ENCODE peak calls at places on chromosomes 5 and 9, in nine cellular contexts. O is OCI-LY7, B is H9, F is GM12878, M is hepatocyte, L is IMR-90, P is PC-3, R is HepG2, U is mammary epithelial cell. A is an unnamed sample.
A peak's percentile ranks its signal among the peaks of the same experiment; 100 is the strongest.

GRCh38 chr9:68653141-68653595 is 51.9 kb upstream of the PIP5K1B start:
- DNase-seq in O (no peak), B (no peak), F (peak; percentile 72), M (no peak), L (no peak), P (no peak), R (no peak), U (no peak), A (no peak)

GRCh38 chr5:155066886-155067595 is 53.5 kb downstream of the KIF4B start:
- DNase-seq in O (no peak), B (no peak), F (no peak), M (no peak), L (no peak), P (no peak), R (no peak), U (no peak), A (no peak)

GRCh38 chr5:109921735-109922395 is 232.1 kb downstream of the MAN2A1 start:
- DNase-seq in O (peak; percentile 93), B (no peak), F (no peak), M (no peak), L (no peak), P (no peak), R (no peak), U (no peak), A (peak; percentile 32)

GRCh38 chr5:58410441-58410840 is 49.4 kb downstream of the PLK2 start:
- DNase-seq in O (no peak), B (no peak), F (no peak), M (peak; percentile 48), L (peak; percentile 95), P (peak; percentile 49), R (no peak), U (peak; percentile 93), A (peak; percentile 78)

GRCh38 chr9:92943062-92943616 is 4.2 kb upstream of the FGD3 start:
- DNase-seq in O (no peak), B (no peak), F (no peak), M (no peak), L (no peak), P (no peak), R (no peak), U (no peak), A (no peak)

GRCh38 chr5:156170351-156170961 is 156.5 kb upstream of the SGCD start:
- DNase-seq in O (no peak), B (no peak), F (no peak), M (no peak), L (no peak), P (no peak), R (no peak), U (no peak), A (no peak)

GRCh38 chr9:134525841-134526797 is 115.5 kb upstream of the COL5A1 start:
- DNase-seq in O (no peak), B (no peak), F (no peak), M (no peak), L (no peak), P (no peak), R (no peak), U (no peak), A (no peak)

GRCh38 chr5:17096975-17097695 is 120.3 kb upstream of the BASP1 start:
- DNase-seq in O (no peak), B (no peak), F (no peak), M (peak; percentile 25), L (no peak), P (no peak), R (no peak), U (peak; percentile 33), A (no peak)

GRCh38 chr5:58462623-58463230 is 2.8 kb upstream of the PLK2 start:
- DNase-seq in O (peak; percentile 42), B (no peak), F (no peak), M (peak; percentile 68), L (peak; percentile 72), P (peak; percentile 74), R (peak; percentile 65), U (peak; percentile 63), A (peak; percentile 80)

GRCh38 chr9:129421371-129421770 is 199.5 kb downstream of the C9orf50 start:
- DNase-seq in O (no peak), B (no peak), F (no peak), M (no peak), L (no peak), P (no peak), R (no peak), U (no peak), A (no peak)

GRCh38 chr5:116865651-116866050 is 291.0 kb upstream of the SEMA6A start:
- DNase-seq in O (no peak), B (peak; percentile 47), F (no peak), M (no peak), L (no peak), P (no peak), R (no peak), U (no peak), A (no peak)

GRCh38 chr5:138603521-138603920 is 28.3 kb upstream of the HSPA9 start:
- DNase-seq in O (no peak), B (no peak), F (peak; percentile 58), M (peak; percentile 39), L (peak; percentile 67), P (no peak), R (no peak), U (peak; percentile 81), A (no peak)

GRCh38 chr9:100686420-100686819 is 108.5 kb downstream of the CAVIN4 start:
- DNase-seq in O (no peak), B (no peak), F (no peak), M (no peak), L (no peak), P (no peak), R (no peak), U (no peak), A (no peak)

GRCh38 chr9:133374612-133375115 is 1.2 kb downstream of the SURF4 start:
- DNase-seq in O (no peak), B (no peak), F (no peak), M (no peak), L (peak; percentile 68), P (no peak), R (no peak), U (peak; percentile 30), A (peak; percentile 60)

GRCh38 chr9:106670418-106670817 is 192.5 kb upstream of the ZNF462 start:
- DNase-seq in O (no peak), B (no peak), F (no peak), M (no peak), L (no peak), P (no peak), R (no peak), U (no peak), A (no peak)

GRCh38 chr5:159658266-159658665 is 258.0 kb upstream of the ADRA1B start:
- DNase-seq in O (no peak), B (no peak), F (no peak), M (no peak), L (no peak), P (no peak), R (no peak), U (no peak), A (no peak)

GRCh38 chr5:126658526-126658925 is 57.8 kb downstream of the PHAX start:
- DNase-seq in O (no peak), B (no peak), F (no peak), M (peak; percentile 10), L (no peak), P (no peak), R (no peak), U (no peak), A (no peak)

GRCh38 chr5:76610196-76610595 is 13.0 kb downstream of the F2RL2 start:
- DNase-seq in O (no peak), B (no peak), F (no peak), M (no peak), L (no peak), P (no peak), R (no peak), U (peak; percentile 17), A (peak; percentile 36)

GRCh38 chr5:93899026-93899600 is 157.7 kb upstream of the POU5F2 start:
- DNase-seq in O (peak; percentile 18), B (no peak), F (no peak), M (no peak), L (no peak), P (peak; percentile 52), R (no peak), U (no peak), A (no peak)

GRCh38 chr5:39175273-39175955 is 43.9 kb downstream of the FYB1 start:
- DNase-seq in O (no peak), B (no peak), F (no peak), M (no peak), L (no peak), P (no peak), R (no peak), U (no peak), A (no peak)

GRCh38 chr5:131265318-131265803 is 1.5 kb downstream of the CDC42SE2 start:
- DNase-seq in O (peak; percentile 72), B (no peak), F (no peak), M (peak; percentile 46), L (peak; percentile 38), P (peak; percentile 54), R (peak; percentile 60), U (no peak), A (peak; percentile 23)
- H4K20me1 ChIP-seq in O (no peaks in the 10 kb centered on the region), B (no peaks in the 10 kb centered on the region), F (no peaks in the 10 kb centered on the region), M (peaks cover 8% of the 10 kb centered on the region), L (peaks cover 4% of the 10 kb centered on the region), P (peaks cover 4% of the 10 kb centered on the region), R (no peaks in the 10 kb centered on the region), U (no peaks in the 10 kb centered on the region), A (no peaks in the 10 kb centered on the region)

GRCh38 chr5:150024241-150024984 is 23.9 kb downstream of the HMGXB3 start:
- DNase-seq in O (no peak), B (no peak), F (no peak), M (no peak), L (peak; percentile 25), P (no peak), R (no peak), U (peak; percentile 24), A (no peak)
- TF ChIP-seq CTCF in O (no peak), B (no peak), F (no peak), M (peak; percentile 16), L (peak; percentile 28), P (no peak), R (peak; percentile 41), U (no peak), A (no peak)

GRCh38 chr9:110130791-110131416 is 77.1 kb downstream of the C9orf152 start:
- DNase-seq in O (no peak), B (no peak), F (no peak), M (no peak), L (no peak), P (no peak), R (no peak), U (no peak), A (no peak)
- H4K20me1 ChIP-seq in O (no peaks in the 10 kb centered on the region), B (no peaks in the 10 kb centered on the region), F (no peaks in the 10 kb centered on the region), M (peaks cover 2% of the 10 kb centered on the region), L (peaks cover 94% of the 10 kb centered on the region), P (peaks cover 23% of the 10 kb centered on the region), R (peaks cover 14% of the 10 kb centered on the region), U (no peaks in the 10 kb centered on the region), A (peaks cover 3% of the 10 kb centered on the region)

GRCh38 chr9:77793909-77794308 is 145.8 kb upstream of the GNA14 start:
- DNase-seq in O (no peak), B (no peak), F (no peak), M (no peak), L (peak; percentile 7), P (peak; percentile 62), R (no peak), U (peak; percentile 62), A (peak; percentile 51)
- TF ChIP-seq CTCF in O (no peak), B (no peak), F (no peak), M (no peak), L (peak; percentile 22), P (no peak), R (no peak), U (peak; percentile 20), A (no peak)

DNA sequence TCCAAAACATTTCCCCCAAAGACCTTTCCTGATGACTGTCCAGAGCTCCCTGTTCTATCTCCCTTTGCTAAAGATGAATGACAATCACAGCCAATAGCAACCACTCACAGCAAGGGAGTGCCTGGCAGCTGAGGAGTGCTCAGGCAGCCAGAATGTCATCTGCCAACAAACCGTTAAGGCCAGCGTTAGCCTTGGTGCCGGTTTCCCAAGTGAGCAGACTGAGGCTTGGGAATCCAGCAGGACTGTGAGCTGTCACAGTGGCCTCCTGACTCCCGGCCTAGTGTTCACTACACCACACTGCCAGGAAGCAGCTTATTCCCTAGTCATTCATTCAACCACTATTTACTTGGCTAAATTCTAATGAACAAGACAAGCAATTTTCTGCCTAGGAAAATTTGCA is 24.7 kb downstream of the STK10 start:
- DNase-seq in O (no peak), B (no peak), F (no peak), M (no peak), L (peak; percentile 43), P (no peak), R (no peak), U (no peak), A (peak; percentile 34)
- H4K20me1 ChIP-seq in O (no peaks in the 10 kb centered on the region), B (no peaks in the 10 kb centered on the region), F (peaks cover 11% of the 10 kb centered on the region), M (no peaks in the 10 kb centered on the region), L (peaks cover 53% of the 10 kb centered on the region), P (peaks cover 17% of the 10 kb centered on the region), R (no peaks in the 10 kb centered on the region), U (no peaks in the 10 kb centered on the region), A (no peaks in the 10 kb centered on the region)

A was measured in fibroblast of lung.